ENCODE peak calls at places on chromosomes 6 and 20, in seven cellular contexts. One of them, this sample, is unnamed.

GRCh38 chr20:6360766-6361165 is 237.9 kb upstream of the FERMT1 start:
- DNase-seq in T-helper 2 cell: no peak
- DNase-seq in activated CD4-positive, alpha-beta T cell treated with anti-CD3 and anti-CD28 coated beads, Interleukin-2, amount 50 U/mL, for 4 hours: no peak
- DNase-seq in AG04450: no peak
- DNase-seq in activated T-cell treated with anti-CD3 and anti-CD28 coated beads for 24 hours: no peak
- DNase-seq in HTR-8/SVneo: no peak
- DNase-seq in Calu3: no peak
- DNase-seq in this sample: no peak

GRCh38 chr6:75403563-75403962 is 90.0 kb downstream of the FILIP1 start:
- DNase-seq in T-helper 2 cell: no peak
- DNase-seq in activated CD4-positive, alpha-beta T cell treated with anti-CD3 and anti-CD28 coated beads, Interleukin-2, amount 50 U/mL, for 4 hours: no peak
- DNase-seq in AG04450: no peak
- DNase-seq in activated T-cell treated with anti-CD3 and anti-CD28 coated beads for 24 hours: no peak
- DNase-seq in HTR-8/SVneo: no peak
- DNase-seq in Calu3: no peak
- DNase-seq in this sample: no peak

GRCh38 chr6:31905041-31905440 is 3.2 kb upstream of the ZBTB12 start:
- DNase-seq in T-helper 2 cell: no peak
- DNase-seq in activated CD4-positive, alpha-beta T cell treated with anti-CD3 and anti-CD28 coated beads, Interleukin-2, amount 50 U/mL, for 4 hours: no peak
- DNase-seq in AG04450: no peak
- DNase-seq in activated T-cell treated with anti-CD3 and anti-CD28 coated beads for 24 hours: no peak
- DNase-seq in HTR-8/SVneo: no peak
- DNase-seq in Calu3: no peak
- DNase-seq in this sample: no peak

GRCh38 chr6:20948531-20948930 is 414.3 kb downstream of the CDKAL1 start:
- DNase-seq in T-helper 2 cell: no peak
- DNase-seq in activated CD4-positive, alpha-beta T cell treated with anti-CD3 and anti-CD28 coated beads, Interleukin-2, amount 50 U/mL, for 4 hours: no peak
- DNase-seq in AG04450: no peak
- DNase-seq in activated T-cell treated with anti-CD3 and anti-CD28 coated beads for 24 hours: no peak
- DNase-seq in HTR-8/SVneo: no peak
- DNase-seq in Calu3: no peak
- DNase-seq in this sample: no peak

GRCh38 chr20:9021699-9022098 is 47.2 kb upstream of the PLCB4 start:
- DNase-seq in T-helper 2 cell: no peak
- DNase-seq in activated CD4-positive, alpha-beta T cell treated with anti-CD3 and anti-CD28 coated beads, Interleukin-2, amount 50 U/mL, for 4 hours: no peak
- DNase-seq in AG04450: no peak
- DNase-seq in activated T-cell treated with anti-CD3 and anti-CD28 coated beads for 24 hours: no peak
- DNase-seq in HTR-8/SVneo: no peak
- DNase-seq in Calu3: peak; percentile 6
- DNase-seq in this sample: no peak

GRCh38 chr20:44097521-44098255 is 89.3 kb downstream of the JPH2 start:
- DNase-seq in T-helper 2 cell: no peak
- DNase-seq in activated CD4-positive, alpha-beta T cell treated with anti-CD3 and anti-CD28 coated beads, Interleukin-2, amount 50 U/mL, for 4 hours: no peak
- DNase-seq in AG04450: no peak
- DNase-seq in activated T-cell treated with anti-CD3 and anti-CD28 coated beads for 24 hours: no peak
- DNase-seq in HTR-8/SVneo: no peak
- DNase-seq in Calu3: peak; percentile 42
- DNase-seq in this sample: no peak

GRCh38 chr20:46118481-46119020 is 437 bp downstream of the CD40 start:
- DNase-seq in T-helper 2 cell: no peak
- DNase-seq in activated CD4-positive, alpha-beta T cell treated with anti-CD3 and anti-CD28 coated beads, Interleukin-2, amount 50 U/mL, for 4 hours: no peak
- DNase-seq in AG04450: no peak
- DNase-seq in activated T-cell treated with anti-CD3 and anti-CD28 coated beads for 24 hours: no peak
- DNase-seq in HTR-8/SVneo: no peak
- DNase-seq in Calu3: peak; percentile 26
- DNase-seq in this sample: no peak

GRCh38 chr20:36055145-36055544 is 86.8 kb downstream of the CNBD2 start:
- DNase-seq in T-helper 2 cell: no peak
- DNase-seq in activated CD4-positive, alpha-beta T cell treated with anti-CD3 and anti-CD28 coated beads, Interleukin-2, amount 50 U/mL, for 4 hours: no peak
- DNase-seq in AG04450: no peak
- DNase-seq in activated T-cell treated with anti-CD3 and anti-CD28 coated beads for 24 hours: no peak
- DNase-seq in HTR-8/SVneo: no peak
- DNase-seq in Calu3: no peak
- DNase-seq in this sample: no peak

GRCh38 chr6:126812651-126813050 is 305.8 kb upstream of the RSPO3 start:
- DNase-seq in T-helper 2 cell: no peak
- DNase-seq in activated CD4-positive, alpha-beta T cell treated with anti-CD3 and anti-CD28 coated beads, Interleukin-2, amount 50 U/mL, for 4 hours: no peak
- DNase-seq in AG04450: no peak
- DNase-seq in activated T-cell treated with anti-CD3 and anti-CD28 coated beads for 24 hours: no peak
- DNase-seq in HTR-8/SVneo: no peak
- DNase-seq in Calu3: no peak
- DNase-seq in this sample: no peak

GRCh38 chr20:36272547-36273220 is 33.5 kb upstream of the DLGAP4 start:
- DNase-seq in T-helper 2 cell: no peak
- DNase-seq in activated CD4-positive, alpha-beta T cell treated with anti-CD3 and anti-CD28 coated beads, Interleukin-2, amount 50 U/mL, for 4 hours: no peak
- DNase-seq in AG04450: no peak
- DNase-seq in activated T-cell treated with anti-CD3 and anti-CD28 coated beads for 24 hours: no peak
- DNase-seq in HTR-8/SVneo: no peak
- DNase-seq in Calu3: no peak
- DNase-seq in this sample: no peak

GRCh38 chr6:159071843-159072769 is 27.3 kb upstream of the TAGAP start:
- DNase-seq in T-helper 2 cell: no peak
- DNase-seq in activated CD4-positive, alpha-beta T cell treated with anti-CD3 and anti-CD28 coated beads, Interleukin-2, amount 50 U/mL, for 4 hours: no peak
- DNase-seq in AG04450: no peak
- DNase-seq in activated T-cell treated with anti-CD3 and anti-CD28 coated beads for 24 hours: no peak
- DNase-seq in HTR-8/SVneo: no peak
- DNase-seq in Calu3: no peak
- DNase-seq in this sample: no peak

GRCh38 chr6:45838486-45838885 is 177.2 kb downstream of the CLIC5 start:
- DNase-seq in T-helper 2 cell: no peak
- DNase-seq in activated CD4-positive, alpha-beta T cell treated with anti-CD3 and anti-CD28 coated beads, Interleukin-2, amount 50 U/mL, for 4 hours: no peak
- DNase-seq in AG04450: no peak
- DNase-seq in activated T-cell treated with anti-CD3 and anti-CD28 coated beads for 24 hours: no peak
- DNase-seq in HTR-8/SVneo: no peak
- DNase-seq in Calu3: no peak
- DNase-seq in this sample: no peak

GRCh38 chr6:71289039-71289801 is 609 bp downstream of the OGFRL1 start:
- DNase-seq in T-helper 2 cell: peak; percentile 17
- DNase-seq in activated CD4-positive, alpha-beta T cell treated with anti-CD3 and anti-CD28 coated beads, Interleukin-2, amount 50 U/mL, for 4 hours: no peak
- DNase-seq in AG04450: no peak
- DNase-seq in activated T-cell treated with anti-CD3 and anti-CD28 coated beads for 24 hours: no peak
- DNase-seq in HTR-8/SVneo: no peak
- DNase-seq in Calu3: peak; percentile 37
- DNase-seq in this sample: no peak

GRCh38 chr6:117555882-117556498 is 46.3 kb downstream of the GOPC start:
- DNase-seq in T-helper 2 cell: peak; percentile 23
- DNase-seq in activated CD4-positive, alpha-beta T cell treated with anti-CD3 and anti-CD28 coated beads, Interleukin-2, amount 50 U/mL, for 4 hours: peak; percentile 62
- DNase-seq in AG04450: no peak
- DNase-seq in activated T-cell treated with anti-CD3 and anti-CD28 coated beads for 24 hours: peak; percentile 33
- DNase-seq in HTR-8/SVneo: no peak
- DNase-seq in Calu3: peak; percentile 61
- DNase-seq in this sample: peak; percentile 27

GRCh38 chr6:19052219-19052618 is 665.1 kb downstream of the RNF144B start:
- DNase-seq in T-helper 2 cell: no peak
- DNase-seq in activated CD4-positive, alpha-beta T cell treated with anti-CD3 and anti-CD28 coated beads, Interleukin-2, amount 50 U/mL, for 4 hours: no peak
- DNase-seq in AG04450: no peak
- DNase-seq in activated T-cell treated with anti-CD3 and anti-CD28 coated beads for 24 hours: no peak
- DNase-seq in HTR-8/SVneo: no peak
- DNase-seq in Calu3: no peak
- DNase-seq in this sample: no peak

GRCh38 chr20:1950836-1951235 is 43.0 kb downstream of the PDYN start:
- DNase-seq in T-helper 2 cell: no peak
- DNase-seq in activated CD4-positive, alpha-beta T cell treated with anti-CD3 and anti-CD28 coated beads, Interleukin-2, amount 50 U/mL, for 4 hours: no peak
- DNase-seq in AG04450: no peak
- DNase-seq in activated T-cell treated with anti-CD3 and anti-CD28 coated beads for 24 hours: no peak
- DNase-seq in HTR-8/SVneo: no peak
- DNase-seq in Calu3: no peak
- DNase-seq in this sample: no peak

GRCh38 chr6:162442675-162443074 is 284.9 kb downstream of the PRKN start:
- DNase-seq in T-helper 2 cell: no peak
- DNase-seq in activated CD4-positive, alpha-beta T cell treated with anti-CD3 and anti-CD28 coated beads, Interleukin-2, amount 50 U/mL, for 4 hours: no peak
- DNase-seq in AG04450: no peak
- DNase-seq in activated T-cell treated with anti-CD3 and anti-CD28 coated beads for 24 hours: no peak
- DNase-seq in HTR-8/SVneo: no peak
- DNase-seq in Calu3: no peak
- DNase-seq in this sample: no peak

GRCh38 chr6:133977983-133978895 is 25.2 kb downstream of the TBPL1 start:
- DNase-seq in T-helper 2 cell: no peak
- DNase-seq in activated CD4-positive, alpha-beta T cell treated with anti-CD3 and anti-CD28 coated beads, Interleukin-2, amount 50 U/mL, for 4 hours: no peak
- DNase-seq in AG04450: peak; percentile 34
- DNase-seq in activated T-cell treated with anti-CD3 and anti-CD28 coated beads for 24 hours: no peak
- DNase-seq in HTR-8/SVneo: peak; percentile 38
- DNase-seq in Calu3: no peak
- DNase-seq in this sample: no peak

GRCh38 chr6:109050012-109050411 is 44.6 kb downstream of the SESN1 start:
- DNase-seq in T-helper 2 cell: no peak
- DNase-seq in activated CD4-positive, alpha-beta T cell treated with anti-CD3 and anti-CD28 coated beads, Interleukin-2, amount 50 U/mL, for 4 hours: no peak
- DNase-seq in AG04450: no peak
- DNase-seq in activated T-cell treated with anti-CD3 and anti-CD28 coated beads for 24 hours: no peak
- DNase-seq in HTR-8/SVneo: no peak
- DNase-seq in Calu3: no peak
- DNase-seq in this sample: no peak

GRCh38 chr20:17705916-17706315 is 6.2 kb downstream of the BANF2 start:
- DNase-seq in T-helper 2 cell: no peak
- DNase-seq in activated CD4-positive, alpha-beta T cell treated with anti-CD3 and anti-CD28 coated beads, Interleukin-2, amount 50 U/mL, for 4 hours: no peak
- DNase-seq in AG04450: no peak
- DNase-seq in activated T-cell treated with anti-CD3 and anti-CD28 coated beads for 24 hours: no peak
- DNase-seq in HTR-8/SVneo: no peak
- DNase-seq in Calu3: no peak
- DNase-seq in this sample: no peak

GRCh38 chr20:36604952-36605308 is 649 bp upstream of the RAB5IF start:
- DNase-seq in T-helper 2 cell: no peak
- DNase-seq in activated CD4-positive, alpha-beta T cell treated with anti-CD3 and anti-CD28 coated beads, Interleukin-2, amount 50 U/mL, for 4 hours: peak; percentile 33
- DNase-seq in AG04450: no peak
- DNase-seq in activated T-cell treated with anti-CD3 and anti-CD28 coated beads for 24 hours: peak; percentile 23
- DNase-seq in HTR-8/SVneo: no peak
- DNase-seq in Calu3: no peak
- DNase-seq in this sample: peak; percentile 51

GRCh38 chr6:138594042-138594636 is 94.8 kb upstream of the NHSL1 start:
- DNase-seq in T-helper 2 cell: no peak
- DNase-seq in activated CD4-positive, alpha-beta T cell treated with anti-CD3 and anti-CD28 coated beads, Interleukin-2, amount 50 U/mL, for 4 hours: no peak
- DNase-seq in AG04450: no peak
- DNase-seq in activated T-cell treated with anti-CD3 and anti-CD28 coated beads for 24 hours: no peak
- DNase-seq in HTR-8/SVneo: no peak
- DNase-seq in Calu3: no peak
- DNase-seq in this sample: no peak

GRCh38 chr20:37627060-37627766 is 66.6 kb upstream of the CTNNBL1 start:
- DNase-seq in T-helper 2 cell: no peak
- DNase-seq in activated CD4-positive, alpha-beta T cell treated with anti-CD3 and anti-CD28 coated beads, Interleukin-2, amount 50 U/mL, for 4 hours: peak; percentile 7
- DNase-seq in AG04450: peak; percentile 24
- DNase-seq in activated T-cell treated with anti-CD3 and anti-CD28 coated beads for 24 hours: peak; percentile 10
- DNase-seq in HTR-8/SVneo: peak; percentile 76
- DNase-seq in Calu3: peak; percentile 58
- DNase-seq in this sample: no peak

GRCh38 chr20:63310265-63310971 is 17.4 kb downstream of the COL20A1 start:
- DNase-seq in T-helper 2 cell: no peak
- DNase-seq in activated CD4-positive, alpha-beta T cell treated with anti-CD3 and anti-CD28 coated beads, Interleukin-2, amount 50 U/mL, for 4 hours: no peak
- DNase-seq in AG04450: no peak
- DNase-seq in activated T-cell treated with anti-CD3 and anti-CD28 coated beads for 24 hours: no peak
- DNase-seq in HTR-8/SVneo: no peak
- DNase-seq in Calu3: no peak
- DNase-seq in this sample: no peak

GRCh38 chr6:158286413-158286812 is 25.9 kb upstream of the TULP4 start:
- DNase-seq in T-helper 2 cell: no peak
- DNase-seq in activated CD4-positive, alpha-beta T cell treated with anti-CD3 and anti-CD28 coated beads, Interleukin-2, amount 50 U/mL, for 4 hours: no peak
- DNase-seq in AG04450: no peak
- DNase-seq in activated T-cell treated with anti-CD3 and anti-CD28 coated beads for 24 hours: no peak
- DNase-seq in HTR-8/SVneo: no peak
- DNase-seq in Calu3: no peak
- DNase-seq in this sample: no peak

GRCh38 chr20:41217422-41217821 is 80.1 kb downstream of the PLCG1 start:
- DNase-seq in T-helper 2 cell: no peak
- DNase-seq in activated CD4-positive, alpha-beta T cell treated with anti-CD3 and anti-CD28 coated beads, Interleukin-2, amount 50 U/mL, for 4 hours: no peak
- DNase-seq in AG04450: no peak
- DNase-seq in activated T-cell treated with anti-CD3 and anti-CD28 coated beads for 24 hours: no peak
- DNase-seq in HTR-8/SVneo: no peak
- DNase-seq in Calu3: no peak
- DNase-seq in this sample: no peak

GRCh38 chr6:159832941-159833340 is 32.9 kb downstream of the PNLDC1 start:
- DNase-seq in T-helper 2 cell: no peak
- DNase-seq in activated CD4-positive, alpha-beta T cell treated with anti-CD3 and anti-CD28 coated beads, Interleukin-2, amount 50 U/mL, for 4 hours: no peak
- DNase-seq in AG04450: no peak
- DNase-seq in activated T-cell treated with anti-CD3 and anti-CD28 coated beads for 24 hours: no peak
- DNase-seq in HTR-8/SVneo: no peak
- DNase-seq in Calu3: no peak
- DNase-seq in this sample: no peak

GRCh38 chr20:43911066-43911465 is 3.6 kb upstream of the TOX2 start:
- DNase-seq in T-helper 2 cell: no peak
- DNase-seq in activated CD4-positive, alpha-beta T cell treated with anti-CD3 and anti-CD28 coated beads, Interleukin-2, amount 50 U/mL, for 4 hours: no peak
- DNase-seq in AG04450: no peak
- DNase-seq in activated T-cell treated with anti-CD3 and anti-CD28 coated beads for 24 hours: no peak
- DNase-seq in HTR-8/SVneo: peak; percentile 69
- DNase-seq in Calu3: no peak
- DNase-seq in this sample: no peak

GRCh38 chr20:45993197-45993951 is 15.3 kb upstream of the MMP9 start:
- DNase-seq in T-helper 2 cell: no peak
- DNase-seq in activated CD4-positive, alpha-beta T cell treated with anti-CD3 and anti-CD28 coated beads, Interleukin-2, amount 50 U/mL, for 4 hours: no peak
- DNase-seq in AG04450: no peak
- DNase-seq in activated T-cell treated with anti-CD3 and anti-CD28 coated beads for 24 hours: no peak
- DNase-seq in HTR-8/SVneo: peak; percentile 97
- DNase-seq in Calu3: peak; percentile 94
- DNase-seq in this sample: no peak

GRCh38 chr6:108805611-108806181 is 42.5 kb upstream of the ARMC2 start:
- DNase-seq in T-helper 2 cell: no peak
- DNase-seq in activated CD4-positive, alpha-beta T cell treated with anti-CD3 and anti-CD28 coated beads, Interleukin-2, amount 50 U/mL, for 4 hours: no peak
- DNase-seq in AG04450: no peak
- DNase-seq in activated T-cell treated with anti-CD3 and anti-CD28 coated beads for 24 hours: no peak
- DNase-seq in HTR-8/SVneo: no peak
- DNase-seq in Calu3: no peak
- DNase-seq in this sample: no peak

GRCh38 chr6:73460044-73460443 is 1.5 kb upstream of the MTO1 start:
- DNase-seq in T-helper 2 cell: no peak
- DNase-seq in activated CD4-positive, alpha-beta T cell treated with anti-CD3 and anti-CD28 coated beads, Interleukin-2, amount 50 U/mL, for 4 hours: no peak
- DNase-seq in AG04450: no peak
- DNase-seq in activated T-cell treated with anti-CD3 and anti-CD28 coated beads for 24 hours: no peak
- DNase-seq in HTR-8/SVneo: no peak
- DNase-seq in Calu3: no peak
- DNase-seq in this sample: no peak

GRCh38 chr6:130981409-130981808 is 81.6 kb downstream of the EPB41L2 start:
- DNase-seq in T-helper 2 cell: no peak
- DNase-seq in activated CD4-positive, alpha-beta T cell treated with anti-CD3 and anti-CD28 coated beads, Interleukin-2, amount 50 U/mL, for 4 hours: no peak
- DNase-seq in AG04450: peak; percentile 58
- DNase-seq in activated T-cell treated with anti-CD3 and anti-CD28 coated beads for 24 hours: no peak
- DNase-seq in HTR-8/SVneo: no peak
- DNase-seq in Calu3: no peak
- DNase-seq in this sample: no peak

GRCh38 chr6:116705917-116706316 is 24.9 kb downstream of the KPNA5 start:
- DNase-seq in T-helper 2 cell: no peak
- DNase-seq in activated CD4-positive, alpha-beta T cell treated with anti-CD3 and anti-CD28 coated beads, Interleukin-2, amount 50 U/mL, for 4 hours: no peak
- DNase-seq in AG04450: no peak
- DNase-seq in activated T-cell treated with anti-CD3 and anti-CD28 coated beads for 24 hours: no peak
- DNase-seq in HTR-8/SVneo: no peak
- DNase-seq in Calu3: no peak
- DNase-seq in this sample: no peak

GRCh38 chr20:1390552-1391403 is 2.1 kb downstream of the FKBP1A start:
- DNase-seq in T-helper 2 cell: no peak
- DNase-seq in activated CD4-positive, alpha-beta T cell treated with anti-CD3 and anti-CD28 coated beads, Interleukin-2, amount 50 U/mL, for 4 hours: no peak
- DNase-seq in AG04450: no peak
- DNase-seq in activated T-cell treated with anti-CD3 and anti-CD28 coated beads for 24 hours: no peak
- DNase-seq in HTR-8/SVneo: no peak
- DNase-seq in Calu3: no peak
- DNase-seq in this sample: no peak

GRCh38 chr6:85612690-85613474 is 19.2 kb upstream of the SNX14 start:
- DNase-seq in T-helper 2 cell: no peak
- DNase-seq in activated CD4-positive, alpha-beta T cell treated with anti-CD3 and anti-CD28 coated beads, Interleukin-2, amount 50 U/mL, for 4 hours: no peak
- DNase-seq in AG04450: no peak
- DNase-seq in activated T-cell treated with anti-CD3 and anti-CD28 coated beads for 24 hours: no peak
- DNase-seq in HTR-8/SVneo: no peak
- DNase-seq in Calu3: no peak
- DNase-seq in this sample: no peak